ENCODE peak calls at places on chromosomes 6 and 20, in six cellular contexts. O is stomach, S is ovary, J is adrenal gland, H is HCT116, Z is heart left ventricle. V is an unnamed sample. For H3K9me3, the result is how much of the 10 kb centered on the place peaks cover.

GRCh38 chr20:35523298-35523888 is 6.1 kb downstream of the C20orf173 start:
- DNase-seq in O (no peak), S (no peak), J (no peak), H (no peak), Z (no peak), V (no peak)

GRCh38 chr6:113591896-113592827 is 265.0 kb upstream of the MARCKS start:
- DNase-seq in O (no peak), S (no peak), J (no peak), H (no peak), Z (no peak), V (no peak)

GRCh38 chr6:107653861-107654394 is 164.0 kb downstream of the SOBP start:
- DNase-seq in O (no peak), S (no peak), J (no peak), H (no peak), Z (no peak), V (no peak)

GRCh38 chr6:50333696-50334095 is 284.0 kb upstream of the DEFB112 start:
- DNase-seq in O (no peak), S (no peak), J (no peak), H (no peak), Z (no peak), V (no peak)

GRCh38 chr6:75472885-75473284 is 20.7 kb downstream of the FILIP1 start:
- DNase-seq in O (no peak), S (no peak), J (no peak), H (no peak), Z (no peak), V (no peak)

GRCh38 chr6:132445201-132445951 is 44.1 kb upstream of the MOXD1 start:
- DNase-seq in O (no peak), S (no peak), J (no peak), H (no peak), Z (no peak), V (no peak)

GRCh38 chr20:41664584-41664983 is 46.4 kb upstream of the CHD6 start:
- DNase-seq in O (no peak), S (no peak), J (no peak), H (peak), Z (no peak), V (no peak)

GRCh38 chr20:38275815-38276550 is 15.4 kb upstream of the KIAA1755 start:
- DNase-seq in O (no peak), S (no peak), J (no peak), H (no peak), Z (no peak), V (no peak)

GRCh38 chr20:56865055-56865454 is 235.9 kb downstream of the TFAP2C start:
- DNase-seq in O (no peak), S (no peak), J (no peak), H (no peak), Z (no peak), V (no peak)

GRCh38 chr6:15994814-15995459 is 133.9 kb upstream of the MYLIP start:
- DNase-seq in O (no peak), S (no peak), J (peak), H (no peak), Z (no peak), V (no peak)

GRCh38 chr6:145423936-145424335 is 311.4 kb downstream of the EPM2A start:
- DNase-seq in O (no peak), S (no peak), J (no peak), H (no peak), Z (no peak), V (no peak)

GRCh38 chr6:169955796-169956493 is 204.5 kb downstream of the ERMARD start:
- DNase-seq in O (peak), S (no peak), J (no peak), H (no peak), Z (no peak), V (no peak)

GRCh38 chr6:170301184-170301583 is 5.4 kb upstream of the FAM120B start:
- DNase-seq in O (no peak), S (no peak), J (no peak), H (no peak), Z (no peak), V (no peak)

GRCh38 chr20:24445510-24446170 is 23.8 kb upstream of the SYNDIG1 start:
- DNase-seq in O (no peak), S (no peak), J (no peak), H (no peak), Z (no peak), V (no peak)

GRCh38 chr6:169663468-169663867 is 38.4 kb downstream of the WDR27 start:
- DNase-seq in O (no peak), S (no peak), J (no peak), H (no peak), Z (no peak), V (no peak)

GRCh38 chr20:57422254-57422653 is 31.1 kb downstream of the RBM38 start:
- DNase-seq in O (no peak), S (no peak), J (no peak), H (no peak), Z (peak), V (no peak)

GRCh38 chr20:43431120-43431519 is 26.6 kb upstream of the SRSF6 start:
- DNase-seq in O (no peak), S (no peak), J (no peak), H (no peak), Z (no peak), V (no peak)

GRCh38 chr6:70412797-70413113 is 553 bp upstream of the FAM135A start:
- DNase-seq in O (no peak), S (no peak), J (no peak), H (no peak), Z (no peak), V (no peak)

GRCh38 chr20:3911956-3912355 is 22.8 kb downstream of the PANK2 start:
- DNase-seq in O (peak), S (no peak), J (no peak), H (no peak), Z (no peak), V (no peak)

GRCh38 chr20:4470375-4470774 is 251.3 kb upstream of the PRND start:
- DNase-seq in O (no peak), S (no peak), J (no peak), H (no peak), Z (no peak), V (no peak)

GRCh38 chr6:162942860-162943259 is 215.1 kb downstream of the PACRG start:
- DNase-seq in O (no peak), S (no peak), J (no peak), H (no peak), Z (no peak), V (no peak)

GRCh38 chr20:62387219-62387913 is 463 bp downstream of the RPS21 start:
- DNase-seq in O (no peak), S (no peak), J (no peak), H (no peak), Z (no peak), V (no peak)

GRCh38 chr6:128057541-128058335 is 156.9 kb upstream of the THEMIS start:
- DNase-seq in O (no peak), S (no peak), J (no peak), H (no peak), Z (no peak), V (no peak)

GRCh38 chr20:37538003-37538402 is 10.3 kb upstream of the BLCAP start:
- DNase-seq in O (no peak), S (no peak), J (peak), H (no peak), Z (no peak), V (no peak)

GRCh38 chr6:44257007-44257752 is at the start of gene SLC35B2:
- DNase-seq in O (peak), S (peak), J (peak), H (no peak), Z (peak), V (peak)
- TF ChIP-seq POLR2A in O (no peak), S (peak), J (peak), H (peak), Z (peak), V (peak)

DNA sequence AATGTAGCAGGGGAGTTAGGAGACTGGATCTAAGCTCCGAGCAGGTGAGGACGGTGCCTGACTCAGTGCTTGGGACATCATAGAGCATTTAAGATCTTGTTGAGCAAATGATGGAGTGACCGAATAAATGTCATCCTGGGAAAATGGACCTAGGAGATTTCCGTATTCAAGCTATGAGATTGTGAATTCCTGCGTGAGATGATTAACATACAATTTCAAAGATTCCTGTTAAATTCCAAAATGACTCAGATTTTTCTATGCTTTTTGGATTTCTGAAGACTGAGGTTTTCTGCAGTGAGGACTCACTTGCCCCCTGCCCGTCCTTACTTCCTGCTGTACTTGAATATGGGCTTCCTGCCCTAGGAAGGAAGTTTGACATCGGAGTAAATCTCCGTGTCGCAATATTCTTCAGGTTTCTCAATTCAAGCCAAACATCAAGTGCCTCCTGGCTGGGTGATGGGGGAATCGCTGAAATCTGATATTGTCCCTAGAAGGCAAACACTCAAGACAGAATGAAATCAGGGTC is 5.2 kb downstream of the SYTL3 start:
- DNase-seq in O (no peak), S (no peak), J (no peak), H (no peak), Z (no peak), V (no peak)
- H3K27ac ChIP-seq in O (peak), S (no peak), J (no peak), H (peak), Z (peak), V (peak)

GRCh38 chr20:29318871-29319461 is 1938.5 kb upstream of the DEFB115 start:
- DNase-seq in O (no peak), S (no peak), J (no peak), H (no peak), Z (peak), V (no peak)
- H3K9me3 ChIP-seq in O (under half), S (under half), J (under half), H (under half), Z (under half), V (under half)

GRCh38 chr6:137973201-137973600 is 106.1 kb downstream of the TNFAIP3 start:
- DNase-seq in O (no peak), S (no peak), J (no peak), H (no peak), Z (no peak), V (no peak)
- TF ChIP-seq POLR2A in O (no peak), S (no peak), J (no peak), H (no peak), Z (no peak), V (no peak)

GRCh38 chr20:61052195-61052594 is 199.9 kb upstream of the CDH4 start:
- DNase-seq in O (no peak), S (no peak), J (no peak), H (no peak), Z (no peak), V (no peak)
- H3K27ac ChIP-seq in O (no peak), S (no peak), J (no peak), H (no peak), Z (no peak), V (no peak)

DNA sequence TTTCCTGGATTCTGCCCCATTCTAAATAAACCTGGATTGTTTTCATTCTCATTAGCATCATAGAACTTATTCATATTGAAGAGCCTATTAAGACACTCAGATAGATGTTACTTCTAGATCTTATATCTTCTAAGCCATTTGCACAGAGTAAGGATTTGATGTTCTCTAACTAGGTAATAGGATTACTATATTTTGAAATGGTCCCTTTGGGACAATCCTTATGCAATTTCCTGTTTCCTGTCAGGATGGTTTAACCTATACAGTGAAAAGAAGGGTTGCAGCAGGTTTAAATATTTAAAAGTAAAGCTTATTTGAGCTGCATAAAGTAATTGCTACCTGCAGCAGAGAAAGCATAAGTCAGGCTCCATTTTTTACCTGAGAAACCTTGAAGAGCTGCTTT is 860.1 kb downstream of the TFAP2A start:
- DNase-seq in O (no peak), S (no peak), J (no peak), H (no peak), Z (no peak), V (no peak)
- H3K9me3 ChIP-seq in O (under half), S (under half), J (under half), H (under half), Z (under half), V (under half)